ENCODE peak calls at places on chromosomes 5 and 9, in five cellular contexts. U is fibroblast of lung, I is pancreas, S is endothelial cell of umbilical vein, X is endodermal cell. M is an unnamed sample.

GRCh38 chr9:108207611-108208051 is 648.2 kb downstream of the ACTL7B start:
- DNase-seq in U (peak; percentile 26), I (no peak), S (no peak), X (no peak), M (no peak)

GRCh38 chr9:13020706-13021105 is 245.9 kb downstream of the LURAP1L start:
- DNase-seq in U (no peak), I (no peak), S (peak; percentile 6), X (no peak), M (no peak)

GRCh38 chr5:432928-433791 is 9.8 kb upstream of the EXOC3 start:
- DNase-seq in U (no peak), I (peak; percentile 36), S (no peak), X (peak; percentile 36), M (peak; percentile 32)

GRCh38 chr9:126498331-126498730 is 115.4 kb upstream of the LMX1B start:
- DNase-seq in U (no peak), I (no peak), S (no peak), X (no peak), M (no peak)

GRCh38 chr5:84086517-84086916 is 298.2 kb downstream of the EDIL3 start:
- DNase-seq in U (peak; percentile 15), I (no peak), S (no peak), X (no peak), M (no peak)

GRCh38 chr9:79382468-79382867 is 189.3 kb upstream of the TLE4 start:
- DNase-seq in U (peak; percentile 77), I (no peak), S (no peak), X (peak; percentile 67), M (no peak)

GRCh38 chr5:1926071-1926440 is 43.3 kb upstream of the IRX4 start:
- DNase-seq in U (no peak), I (no peak), S (no peak), X (peak; percentile 30), M (no peak)

GRCh38 chr5:58268263-58268662 is 191.6 kb downstream of the PLK2 start:
- DNase-seq in U (no peak), I (no peak), S (peak; percentile 84), X (no peak), M (no peak)

GRCh38 chr5:115843444-115844130 is 1.9 kb downstream of the AP3S1 start:
- DNase-seq in U (no peak), I (no peak), S (no peak), X (no peak), M (no peak)

GRCh38 chr5:36414869-36415282 is 113.2 kb upstream of the RANBP3L start:
- DNase-seq in U (peak; percentile 50), I (no peak), S (peak; percentile 42), X (peak; percentile 47), M (peak; percentile 51)

DNA sequence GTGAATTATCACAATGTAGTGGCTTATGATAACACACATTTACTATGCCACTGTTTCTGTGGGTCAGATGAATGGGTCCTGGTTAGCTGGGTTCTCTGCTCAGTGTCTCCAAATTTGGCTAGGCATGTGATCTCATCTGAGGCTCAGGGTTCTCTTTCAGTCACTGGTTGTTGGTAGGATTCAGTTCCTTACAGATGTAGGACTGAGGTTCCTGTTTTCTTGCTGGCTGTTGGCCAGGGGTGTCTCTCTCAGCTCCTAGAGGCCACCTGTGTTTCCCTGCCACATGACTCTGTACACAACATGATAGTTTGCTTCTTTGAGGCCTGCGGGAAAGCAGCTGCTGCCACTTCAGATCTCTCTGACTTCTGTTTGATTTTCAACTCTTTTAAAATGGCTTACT is 7.1 kb downstream of the NFX1 start:
- DNase-seq in U (no peak), I (no peak), S (peak; percentile 40), X (no peak), M (no peak)
- H3K4me1 ChIP-seq in U (peaks cover 2% of the 10 kb centered on the region), I (peaks cover 58% of the 10 kb centered on the region), S (peaks cover 1% of the 10 kb centered on the region), X (peaks cover 5% of the 10 kb centered on the region), M (peaks cover 8% of the 10 kb centered on the region)

GRCh38 chr9:136742640-136743391 is at the start of gene LCN10:
- DNase-seq in U (no peak), I (no peak), S (no peak), X (peak; percentile 91), M (no peak)
- H3K27me3 ChIP-seq in U (peaks cover 26% of the 10 kb centered on the region), I (no peaks in the 10 kb centered on the region), S (no peaks in the 10 kb centered on the region), X (no peaks in the 10 kb centered on the region), M (no peaks in the 10 kb centered on the region)

DNA sequence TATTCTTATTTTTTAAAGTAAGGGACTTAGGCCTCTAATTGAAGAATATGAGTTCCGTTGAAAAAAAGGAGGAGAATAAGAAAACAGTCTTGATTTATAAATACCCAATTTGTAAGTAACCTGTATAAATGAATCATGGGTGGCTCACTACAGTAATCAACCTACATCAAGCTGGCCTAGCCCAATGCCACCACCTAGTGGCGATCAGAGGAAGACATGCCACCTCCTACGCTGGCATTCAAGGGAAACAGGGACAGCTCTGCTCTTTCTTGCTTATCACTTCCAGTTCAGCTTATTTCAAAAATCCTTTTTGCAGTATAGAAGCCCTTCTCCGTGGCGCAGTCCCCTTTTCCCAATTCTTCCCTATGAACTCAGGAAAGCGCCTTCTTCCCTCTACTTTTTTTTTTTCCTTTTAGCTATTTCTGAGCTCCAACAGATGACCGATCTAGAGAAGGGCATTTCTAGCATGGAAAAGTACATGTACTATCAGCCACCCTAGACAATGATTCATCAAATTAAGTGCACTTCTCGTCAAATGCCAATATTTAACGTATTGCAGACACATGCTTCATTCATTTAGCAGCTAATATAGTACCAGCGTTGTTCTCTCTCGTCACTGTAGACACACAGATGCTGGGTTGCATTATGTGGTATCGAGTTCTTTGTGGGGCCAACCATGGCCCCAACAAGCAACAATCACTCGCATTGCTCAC is 28.3 kb downstream of the PTPN3 start:
- DNase-seq in U (peak; percentile 74), I (peak; percentile 72), S (peak; percentile 77), X (peak; percentile 92), M (peak; percentile 70)
- TF ChIP-seq CTCF in U (peak; percentile 95), I (peak; percentile 79), S (peak; percentile 87), X (peak; percentile 94), M (peak; percentile 90)

GRCh38 chr9:96038271-96038670 is 162.8 kb downstream of the ERCC6L2 start:
- DNase-seq in U (no peak), I (no peak), S (no peak), X (no peak), M (no peak)
- H3K4me1 ChIP-seq in U (no peaks in the 10 kb centered on the region), I (peaks cover 23% of the 10 kb centered on the region), S (no peaks in the 10 kb centered on the region), X (no peaks in the 10 kb centered on the region), M (peaks cover 3% of the 10 kb centered on the region)

GRCh38 chr5:10331341-10331796 is 22.1 kb upstream of the MARCHF6 start:
- DNase-seq in U (peak; percentile 81), I (peak; percentile 56), S (no peak), X (peak; percentile 28), M (no peak)
- H3K27me3 ChIP-seq in U (no peaks in the 10 kb centered on the region), I (no peaks in the 10 kb centered on the region), S (peaks cover 9% of the 10 kb centered on the region), X (peaks cover 65% of the 10 kb centered on the region), M (no peaks in the 10 kb centered on the region)

GRCh38 chr9:4327504-4328191 is 27.8 kb upstream of the GLIS3 start:
- DNase-seq in U (peak; percentile 84), I (no peak), S (peak; percentile 38), X (peak; percentile 60), M (no peak)
- TF ChIP-seq CTCF in U (no peak), I (no peak), S (no peak), X (peak; percentile 61), M (no peak)

DNA sequence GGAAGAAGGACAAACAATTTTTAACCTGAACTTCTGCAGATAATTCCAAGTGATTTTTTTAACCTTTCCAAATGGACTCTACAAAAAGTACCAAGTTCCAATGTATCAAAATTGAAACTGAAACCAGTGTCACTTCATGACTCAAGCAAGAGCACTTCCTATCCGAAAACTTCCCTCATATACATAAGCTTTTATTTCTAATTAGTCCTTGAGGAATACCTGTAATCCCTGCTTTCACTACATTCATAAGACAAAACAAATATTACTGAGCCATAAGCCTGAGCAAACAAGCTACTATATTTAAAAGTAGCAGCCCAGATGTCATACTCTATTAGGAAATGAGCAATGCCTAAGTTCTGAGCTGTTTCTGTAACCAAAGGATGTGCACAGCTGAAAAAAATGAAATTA is 224.4 kb downstream of the EBF1 start:
- DNase-seq in U (no peak), I (no peak), S (no peak), X (no peak), M (no peak)
- H3K4me1 ChIP-seq in U (peaks cover 2% of the 10 kb centered on the region), I (peaks cover 7% of the 10 kb centered on the region), S (no peaks in the 10 kb centered on the region), X (no peaks in the 10 kb centered on the region), M (no peaks in the 10 kb centered on the region)

M was measured in Caco-2.